ENCODE peak calls at places on chromosome 16, in five cellular contexts. R is HAP-1, L is HepG2, F is PC-9, U is fibroblast of lung. Y is an unnamed sample.

GRCh38 chr16:982152-983043 is 828 bp downstream of the SOX8 start:
- DNase-seq in F (no peak), L (no peak), R (peak; percentile 47), U (no peak), Y (no peak)

GRCh38 chr16:715448-716249 is 731 bp downstream of the METRN start:
- DNase-seq in F (no peak), U (peak; percentile 31), R (peak; percentile 65), L (no peak), Y (no peak)

GRCh38 chr16:57380671-57381462 is 8.6 kb downstream of the CX3CL1 start:
- DNase-seq in R (no peak), L (no peak), U (peak; percentile 25), F (no peak), Y (no peak)

GRCh38 chr16:11503566-11503965 is 83.2 kb downstream of the LITAF start:
- DNase-seq in R (no peak), U (no peak), F (no peak), L (no peak), Y (no peak)

GRCh38 chr16:48132696-48133095 is 23.1 kb downstream of the ABCC12 start:
- DNase-seq in L (no peak), F (no peak), U (no peak), R (no peak), Y (no peak)

GRCh38 chr16:54054237-54054780 is 232.3 kb downstream of the IRX3 start:
- DNase-seq in U (no peak), F (no peak), R (no peak), L (no peak), Y (no peak)

GRCh38 chr16:12501727-12502457 is 301.8 kb downstream of the CPPED1 start:
- DNase-seq in F (no peak), R (no peak), U (no peak), L (no peak), Y (no peak)

GRCh38 chr16:23244122-23244521 is 58.0 kb upstream of the SCNN1B start:
- DNase-seq in R (no peak), U (no peak), L (no peak), F (no peak), Y (no peak)

GRCh38 chr16:9954181-9954580 is 228.0 kb downstream of the GRIN2A start:
- DNase-seq in U (no peak), L (no peak), F (no peak), R (no peak), Y (no peak)

GRCh38 chr16:85902366-85903155 is 3.6 kb downstream of the IRF8 start:
- DNase-seq in U (no peak), R (no peak), F (no peak), L (no peak), Y (peak; percentile 24)

GRCh38 chr16:28543072-28543471 is 4.3 kb upstream of the NUPR1 start:
- DNase-seq in R (no peak), L (no peak), F (peak; percentile 89), U (no peak), Y (no peak)

GRCh38 chr16:57785385-57785784 is 16.9 kb downstream of the KIFC3 start:
- DNase-seq in U (no peak), L (no peak), R (no peak), F (no peak), Y (no peak)

GRCh38 chr16:20878682-20879147 is 21.4 kb downstream of the DCUN1D3 start:
- DNase-seq in R (no peak), F (no peak), U (no peak), L (peak; percentile 85), Y (no peak)

GRCh38 chr16:20880867-20881866 is 19.0 kb downstream of the DCUN1D3 start:
- DNase-seq in U (no peak), R (no peak), F (no peak), L (peak; percentile 33), Y (no peak)

GRCh38 chr16:20875358-20875656 is 24.9 kb downstream of the DCUN1D3 start:
- DNase-seq in F (no peak), U (no peak), L (no peak), R (no peak), Y (no peak)

GRCh38 chr16:20883554-20884239 is 16.5 kb downstream of the DCUN1D3 start:
- DNase-seq in L (no peak), U (no peak), F (no peak), R (no peak), Y (no peak)

GRCh38 chr16:20879175-20880053 is 20.7 kb downstream of the DCUN1D3 start:
- DNase-seq in U (peak; percentile 80), L (peak; percentile 57), F (peak; percentile 67), R (no peak), Y (no peak)
- H3K4me1 ChIP-seq in U (peaks cover 11% of the 10 kb centered on the region), L (peaks cover 83% of the 10 kb centered on the region), F (peaks cover 30% of the 10 kb centered on the region), R (peaks cover 17% of the 10 kb centered on the region), Y (peaks cover 9% of the 10 kb centered on the region)

GRCh38 chr16:69077251-69077650 is 28.2 kb upstream of the HAS3 start:
- DNase-seq in R (no peak), L (no peak), F (peak; percentile 86), U (peak; percentile 84), Y (no peak)

GRCh38 chr16:69073181-69073669 is 32.2 kb upstream of the HAS3 start:
- DNase-seq in L (peak; percentile 38), U (peak; percentile 93), F (peak; percentile 94), R (no peak), Y (no peak)

GRCh38 chr16:69071036-69071435 is 34.4 kb upstream of the HAS3 start:
- DNase-seq in L (no peak), F (no peak), R (no peak), U (no peak), Y (no peak)

GRCh38 chr16:69069504-69069903 is 35.9 kb upstream of the HAS3 start:
- DNase-seq in F (no peak), L (no peak), U (no peak), R (no peak), Y (no peak)

DNA sequence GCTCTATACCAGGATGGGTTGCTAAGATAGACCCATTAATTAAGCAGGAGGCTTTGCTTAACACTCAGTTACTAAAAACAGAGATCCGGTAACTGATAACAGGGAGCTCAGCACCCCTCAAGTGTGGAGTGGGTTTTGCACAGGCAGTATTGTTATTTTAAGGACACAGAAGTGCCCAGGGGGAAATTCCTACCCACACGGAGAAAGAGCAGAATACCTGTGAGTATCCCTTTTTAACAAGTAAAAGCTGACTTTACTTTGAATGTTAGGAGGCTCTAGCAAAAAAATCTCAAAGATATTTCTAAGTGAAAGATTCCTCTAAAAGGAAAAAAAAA is 32.8 kb upstream of the HAS3 start:
- DNase-seq in U (no peak), L (no peak), F (no peak), R (no peak), Y (no peak)
- H3K4me1 ChIP-seq in U (peaks cover 2% of the 10 kb centered on the region), L (peaks cover 35% of the 10 kb centered on the region), F (peaks cover 46% of the 10 kb centered on the region), R (peaks cover 3% of the 10 kb centered on the region), Y (no peaks in the 10 kb centered on the region)

DNA sequence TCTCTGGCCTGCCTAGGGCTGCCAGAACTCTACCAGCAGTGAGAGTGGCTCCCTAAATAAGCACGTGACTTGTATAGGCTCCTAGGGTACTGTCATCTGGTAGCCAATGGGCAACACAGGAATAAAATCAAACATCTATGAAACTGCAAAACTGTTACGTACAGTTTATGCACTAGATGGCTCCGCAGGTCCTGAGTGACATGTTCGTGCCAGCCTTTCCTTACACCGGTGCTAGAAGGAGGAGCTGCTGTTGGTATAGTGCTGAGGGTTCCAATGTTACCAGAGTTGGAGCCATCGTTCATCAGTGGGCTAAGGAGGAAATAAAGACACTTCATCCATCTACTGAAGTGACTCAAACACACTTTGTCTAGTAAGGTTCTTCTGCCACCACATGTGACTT is 63.2 kb upstream of the TRAP1 start:
- DNase-seq in R (no peak), F (no peak), U (peak; percentile 12), L (no peak), Y (peak; percentile 17)
- H3K4me1 ChIP-seq in R (no peaks in the 10 kb centered on the region), F (no peaks in the 10 kb centered on the region), U (no peaks in the 10 kb centered on the region), L (no peaks in the 10 kb centered on the region), Y (no peaks in the 10 kb centered on the region)

GRCh38 chr16:88819126-88819525 is 7.4 kb upstream of the APRT start:
- DNase-seq in R (no peak), F (no peak), L (no peak), U (no peak), Y (no peak)

GRCh38 chr16:88821168-88821850 is 9.6 kb upstream of the APRT start:
- DNase-seq in F (no peak), L (no peak), U (no peak), R (peak; percentile 30), Y (no peak)

GRCh38 chr16:88822281-88823040 is 10.7 kb upstream of the APRT start:
- DNase-seq in U (no peak), L (no peak), R (no peak), F (no peak), Y (no peak)

GRCh38 chr16:88818610-88818874 is 6.8 kb upstream of the APRT start:
- DNase-seq in U (no peak), L (no peak), F (no peak), R (no peak), Y (no peak)

GRCh38 chr16:88820335-88821025 is 8.8 kb upstream of the APRT start:
- DNase-seq in U (no peak), R (no peak), L (no peak), F (no peak), Y (no peak)
- H3K4me1 ChIP-seq in U (peaks cover 8% of the 10 kb centered on the region), R (no peaks in the 10 kb centered on the region), L (peaks cover 27% of the 10 kb centered on the region), F (no peaks in the 10 kb centered on the region), Y (no peaks in the 10 kb centered on the region)

GRCh38 chr16:8866884-8867482 is 1.8 kb downstream of the CARHSP1 start:
- DNase-seq in F (no peak), U (no peak), R (no peak), L (no peak), Y (no peak)

GRCh38 chr16:8863594-8864424 is 5.0 kb downstream of the CARHSP1 start:
- DNase-seq in L (peak; percentile 100), F (no peak), U (peak; percentile 38), R (peak; percentile 61), Y (no peak)

GRCh38 chr16:8864480-8864879 is 4.3 kb downstream of the CARHSP1 start:
- DNase-seq in U (no peak), R (no peak), L (no peak), F (no peak), Y (no peak)

GRCh38 chr16:8866118-8866883 is 2.5 kb downstream of the CARHSP1 start:
- DNase-seq in U (peak; percentile 31), R (peak; percentile 70), L (peak; percentile 88), F (no peak), Y (no peak)

GRCh38 chr16:8865145-8865882 is 3.5 kb downstream of the CARHSP1 start:
- DNase-seq in U (no peak), R (no peak), F (no peak), L (no peak), Y (no peak)
- H3K4me1 ChIP-seq in U (peaks cover 23% of the 10 kb centered on the region), R (peaks cover 25% of the 10 kb centered on the region), F (peaks cover 29% of the 10 kb centered on the region), L (peaks cover 76% of the 10 kb centered on the region), Y (peaks cover 44% of the 10 kb centered on the region)

Y was measured in CD8-positive, alpha-beta T cell.